ENCODE peak calls at places on chromosomes 4 and X, in six cellular contexts. One of them, this sample, is unnamed.

GRCh38 chr4:88791274-88791673 is 93.6 kb upstream of the NAP1L5 start:
- DNase-seq in left ventricle myocardium inferior: no peak
- DNase-seq in MCF 10A: peak
- DNase-seq in HFF-Myc: no peak
- DNase-seq in A549: peak
- DNase-seq in lower leg skin: no peak
- DNase-seq in this sample: no peak

GRCh38 chr4:119729815-119730643 is 101.4 kb upstream of the PDE5A start:
- DNase-seq in left ventricle myocardium inferior: no peak
- DNase-seq in MCF 10A: peak
- DNase-seq in HFF-Myc: peak
- DNase-seq in A549: peak
- DNase-seq in lower leg skin: no peak
- DNase-seq in this sample: no peak

GRCh38 chr4:104531390-104531789 is 36.7 kb upstream of the CXXC4 start:
- DNase-seq in left ventricle myocardium inferior: no peak
- DNase-seq in MCF 10A: no peak
- DNase-seq in HFF-Myc: no peak
- DNase-seq in A549: no peak
- DNase-seq in lower leg skin: no peak
- DNase-seq in this sample: no peak

GRCh38 chr4:176259330-176260090 is 9.5 kb downstream of the ASB5 start:
- DNase-seq in left ventricle myocardium inferior: no peak
- DNase-seq in MCF 10A: peak
- DNase-seq in HFF-Myc: no peak
- DNase-seq in A549: no peak
- DNase-seq in lower leg skin: no peak
- DNase-seq in this sample: no peak

GRCh38 chr4:182280439-182281111 is 37.4 kb downstream of the TENM3 start:
- DNase-seq in left ventricle myocardium inferior: no peak
- DNase-seq in MCF 10A: no peak
- DNase-seq in HFF-Myc: no peak
- DNase-seq in A549: no peak
- DNase-seq in lower leg skin: no peak
- DNase-seq in this sample: no peak

GRCh38 chr4:113784497-113785254 is 23.1 kb upstream of the CAMK2D start:
- DNase-seq in left ventricle myocardium inferior: no peak
- DNase-seq in MCF 10A: peak
- DNase-seq in HFF-Myc: peak
- DNase-seq in A549: peak
- DNase-seq in lower leg skin: no peak
- DNase-seq in this sample: no peak

GRCh38 chrX:103635436-103635835 is 6.7 kb downstream of the TCEAL1 start:
- DNase-seq in left ventricle myocardium inferior: no peak
- DNase-seq in MCF 10A: no peak
- DNase-seq in HFF-Myc: no peak
- DNase-seq in A549: no peak
- DNase-seq in lower leg skin: no peak
- DNase-seq in this sample: no peak

GRCh38 chr4:24657768-24658617 is 73.6 kb upstream of the DHX15 start:
- DNase-seq in left ventricle myocardium inferior: peak
- DNase-seq in MCF 10A: peak
- DNase-seq in HFF-Myc: no peak
- DNase-seq in A549: peak
- DNase-seq in lower leg skin: peak
- DNase-seq in this sample: no peak

GRCh38 chr4:82777857-82778525 is 20.6 kb downstream of the SCD5 start:
- DNase-seq in left ventricle myocardium inferior: no peak
- DNase-seq in MCF 10A: no peak
- DNase-seq in HFF-Myc: no peak
- DNase-seq in A549: no peak
- DNase-seq in lower leg skin: no peak
- DNase-seq in this sample: no peak

GRCh38 chrX:108736509-108737479 is at the start of gene IRS4:
- DNase-seq in left ventricle myocardium inferior: no peak
- DNase-seq in MCF 10A: no peak
- DNase-seq in HFF-Myc: no peak
- DNase-seq in A549: peak
- DNase-seq in lower leg skin: no peak
- DNase-seq in this sample: no peak

GRCh38 chrX:16464369-16464768 is 185.6 kb upstream of the S100G start:
- DNase-seq in left ventricle myocardium inferior: no peak
- DNase-seq in MCF 10A: no peak
- DNase-seq in HFF-Myc: no peak
- DNase-seq in A549: no peak
- DNase-seq in lower leg skin: no peak
- DNase-seq in this sample: no peak

GRCh38 chr4:158884280-158884679 is 115.5 kb downstream of the FNIP2 start:
- DNase-seq in left ventricle myocardium inferior: no peak
- DNase-seq in MCF 10A: peak
- DNase-seq in HFF-Myc: no peak
- DNase-seq in A549: no peak
- DNase-seq in lower leg skin: no peak
- DNase-seq in this sample: no peak

DNA sequence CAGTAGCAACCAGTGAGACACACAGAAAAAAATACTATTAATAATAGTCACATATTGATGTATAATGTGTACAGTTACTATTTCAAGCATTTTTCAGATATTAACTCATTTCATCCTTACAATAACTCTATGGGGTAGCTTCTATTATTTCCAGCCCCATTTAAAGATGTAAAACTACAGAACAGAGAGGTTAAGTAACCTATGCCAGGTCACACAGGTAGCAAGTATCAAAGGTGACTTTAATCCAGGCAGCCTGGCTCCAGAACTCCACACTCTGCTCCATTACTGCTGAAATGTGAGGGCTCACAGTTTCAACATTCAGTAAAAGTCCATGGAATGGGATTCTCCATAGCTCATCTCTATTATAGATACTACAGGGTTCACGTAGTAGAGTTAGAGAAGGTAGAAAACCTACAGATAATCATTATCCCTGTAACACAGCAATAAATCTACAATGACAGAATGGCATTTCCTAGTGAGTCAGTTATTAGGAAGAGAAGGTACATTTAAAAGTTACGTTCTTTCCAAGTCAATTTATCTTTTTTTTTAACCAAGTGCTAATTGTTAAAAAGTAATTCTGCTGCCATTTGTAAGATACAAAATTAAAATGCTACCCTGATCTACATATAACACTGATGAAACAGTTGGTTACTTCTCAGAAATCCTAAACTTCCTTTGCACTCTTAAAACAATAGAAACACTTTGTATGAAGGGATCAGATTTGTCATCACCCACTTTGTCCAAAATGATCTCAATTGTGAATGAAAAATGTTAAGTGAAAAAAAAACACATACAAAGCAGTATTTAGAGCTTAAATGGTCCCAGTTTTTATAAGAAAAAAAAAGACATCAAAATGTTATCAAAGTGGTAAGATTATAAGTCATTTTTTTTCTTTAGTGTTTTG is 18.7 kb downstream of the RELL1 start:
- DNase-seq in left ventricle myocardium inferior: no peak
- DNase-seq in MCF 10A: no peak
- DNase-seq in HFF-Myc: no peak
- DNase-seq in A549: no peak
- DNase-seq in lower leg skin: no peak
- DNase-seq in this sample: no peak
- TF ChIP-seq CTCF in left ventricle myocardium inferior: no peak
- TF ChIP-seq CTCF in MCF 10A: no peak
- TF ChIP-seq CTCF in HFF-Myc: no peak
- TF ChIP-seq CTCF in A549: no peak
- TF ChIP-seq CTCF in lower leg skin: no peak
- TF ChIP-seq CTCF in this sample: no peak

GRCh38 chrX:45842207-45842900 is 641.7 kb upstream of the DIPK2B start:
- DNase-seq in left ventricle myocardium inferior: no peak
- DNase-seq in MCF 10A: no peak
- DNase-seq in HFF-Myc: no peak
- DNase-seq in A549: no peak
- DNase-seq in lower leg skin: no peak
- DNase-seq in this sample: no peak

GRCh38 chrX:45846328-45846727 is 645.7 kb upstream of the DIPK2B start:
- DNase-seq in left ventricle myocardium inferior: no peak
- DNase-seq in MCF 10A: no peak
- DNase-seq in HFF-Myc: no peak
- DNase-seq in A549: no peak
- DNase-seq in lower leg skin: no peak
- DNase-seq in this sample: no peak

GRCh38 chrX:45843518-45843917 is 642.8 kb upstream of the DIPK2B start:
- DNase-seq in left ventricle myocardium inferior: no peak
- DNase-seq in MCF 10A: peak
- DNase-seq in HFF-Myc: no peak
- DNase-seq in A549: peak
- DNase-seq in lower leg skin: no peak
- DNase-seq in this sample: no peak

GRCh38 chrX:45842916-45843315 is 642.2 kb upstream of the DIPK2B start:
- DNase-seq in left ventricle myocardium inferior: no peak
- DNase-seq in MCF 10A: no peak
- DNase-seq in HFF-Myc: no peak
- DNase-seq in A549: no peak
- DNase-seq in lower leg skin: no peak
- DNase-seq in this sample: no peak

DNA sequence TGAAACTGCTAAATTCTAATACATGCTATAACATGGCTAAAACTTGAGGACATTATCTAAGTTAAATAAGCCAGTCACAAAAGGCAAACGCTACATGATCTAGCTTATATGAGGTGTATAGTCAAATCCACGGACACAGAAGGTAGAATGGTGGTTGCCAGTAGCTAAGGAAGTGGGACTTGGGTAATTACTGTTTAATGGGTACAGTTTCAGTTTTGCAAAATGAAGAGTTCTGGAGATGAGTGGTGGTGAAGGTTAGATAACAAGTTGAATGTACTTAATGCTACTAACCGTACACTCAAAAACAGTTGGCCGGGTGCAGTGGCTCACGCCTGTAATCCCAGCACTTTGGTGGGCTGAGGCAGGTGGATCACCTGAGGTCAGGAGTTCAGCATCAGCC is 644.5 kb upstream of the DIPK2B start:
- DNase-seq in left ventricle myocardium inferior: no peak
- DNase-seq in MCF 10A: no peak
- DNase-seq in HFF-Myc: no peak
- DNase-seq in A549: no peak
- DNase-seq in lower leg skin: no peak
- DNase-seq in this sample: no peak
- TF ChIP-seq CTCF in left ventricle myocardium inferior: no peak
- TF ChIP-seq CTCF in MCF 10A: no peak
- TF ChIP-seq CTCF in HFF-Myc: no peak
- TF ChIP-seq CTCF in A549: no peak
- TF ChIP-seq CTCF in lower leg skin: no peak
- TF ChIP-seq CTCF in this sample: no peak

GRCh38 chr4:101347267-101347556 is at the start of gene PPP3CA:
- DNase-seq in left ventricle myocardium inferior: no peak
- DNase-seq in MCF 10A: no peak
- DNase-seq in HFF-Myc: no peak
- DNase-seq in A549: no peak
- DNase-seq in lower leg skin: no peak
- DNase-seq in this sample: no peak
- TF ChIP-seq CTCF in left ventricle myocardium inferior: no peak
- TF ChIP-seq CTCF in MCF 10A: no peak
- TF ChIP-seq CTCF in HFF-Myc: no peak
- TF ChIP-seq CTCF in A549: no peak
- TF ChIP-seq CTCF in lower leg skin: no peak
- TF ChIP-seq CTCF in this sample: no peak

GRCh38 chr4:73964862-73965611 is 16.8 kb downstream of the PF4 start:
- DNase-seq in left ventricle myocardium inferior: no peak
- DNase-seq in MCF 10A: peak
- DNase-seq in HFF-Myc: no peak
- DNase-seq in A549: peak
- DNase-seq in lower leg skin: no peak
- DNase-seq in this sample: no peak
- TF ChIP-seq CTCF in left ventricle myocardium inferior: peak
- TF ChIP-seq CTCF in MCF 10A: no peak
- TF ChIP-seq CTCF in HFF-Myc: peak
- TF ChIP-seq CTCF in A549: no peak
- TF ChIP-seq CTCF in lower leg skin: no peak
- TF ChIP-seq CTCF in this sample: no peak

DNA sequence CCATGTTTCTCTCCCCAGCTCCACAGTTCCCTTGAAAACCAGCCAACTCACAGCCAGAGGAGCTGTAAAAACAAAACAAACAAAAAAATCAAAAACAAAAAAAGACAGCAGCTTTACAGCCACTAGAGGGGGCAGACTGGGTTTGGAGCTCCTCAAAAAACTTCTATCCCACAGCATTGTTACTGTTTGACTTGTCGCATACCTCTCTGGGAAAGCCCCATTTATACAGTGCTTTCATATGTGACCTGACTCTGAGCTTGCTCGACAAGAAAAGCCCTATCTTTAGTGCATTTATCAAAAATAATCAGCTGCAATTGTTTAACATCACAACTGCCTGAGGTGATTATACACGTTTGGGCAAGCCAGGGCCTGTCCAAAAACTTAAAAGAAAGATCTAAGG is 21.6 kb downstream of the TSPAN6 start:
- DNase-seq in left ventricle myocardium inferior: no peak
- DNase-seq in MCF 10A: peak
- DNase-seq in HFF-Myc: peak
- DNase-seq in A549: peak
- DNase-seq in lower leg skin: no peak
- DNase-seq in this sample: no peak
- TF ChIP-seq CTCF in left ventricle myocardium inferior: peak
- TF ChIP-seq CTCF in MCF 10A: peak
- TF ChIP-seq CTCF in HFF-Myc: peak
- TF ChIP-seq CTCF in A549: peak
- TF ChIP-seq CTCF in lower leg skin: no peak
- TF ChIP-seq CTCF in this sample: no peak

GRCh38 chrX:69387559-69388487 is 116.3 kb upstream of the NALF2 start:
- DNase-seq in left ventricle myocardium inferior: peak
- DNase-seq in MCF 10A: peak
- DNase-seq in HFF-Myc: no peak
- DNase-seq in A549: peak
- DNase-seq in lower leg skin: peak
- DNase-seq in this sample: peak
- TF ChIP-seq CTCF in left ventricle myocardium inferior: peak
- TF ChIP-seq CTCF in MCF 10A: peak
- TF ChIP-seq CTCF in HFF-Myc: peak
- TF ChIP-seq CTCF in A549: peak
- TF ChIP-seq CTCF in lower leg skin: no peak
- TF ChIP-seq CTCF in this sample: no peak

GRCh38 chr4:3668825-3669552 is 97.2 kb upstream of the ADRA2C start:
- DNase-seq in left ventricle myocardium inferior: no peak
- DNase-seq in MCF 10A: no peak
- DNase-seq in HFF-Myc: no peak
- DNase-seq in A549: no peak
- DNase-seq in lower leg skin: no peak
- DNase-seq in this sample: no peak
- TF ChIP-seq CTCF in left ventricle myocardium inferior: no peak
- TF ChIP-seq CTCF in MCF 10A: no peak
- TF ChIP-seq CTCF in HFF-Myc: no peak
- TF ChIP-seq CTCF in A549: no peak
- TF ChIP-seq CTCF in lower leg skin: no peak
- TF ChIP-seq CTCF in this sample: no peak

DNA sequence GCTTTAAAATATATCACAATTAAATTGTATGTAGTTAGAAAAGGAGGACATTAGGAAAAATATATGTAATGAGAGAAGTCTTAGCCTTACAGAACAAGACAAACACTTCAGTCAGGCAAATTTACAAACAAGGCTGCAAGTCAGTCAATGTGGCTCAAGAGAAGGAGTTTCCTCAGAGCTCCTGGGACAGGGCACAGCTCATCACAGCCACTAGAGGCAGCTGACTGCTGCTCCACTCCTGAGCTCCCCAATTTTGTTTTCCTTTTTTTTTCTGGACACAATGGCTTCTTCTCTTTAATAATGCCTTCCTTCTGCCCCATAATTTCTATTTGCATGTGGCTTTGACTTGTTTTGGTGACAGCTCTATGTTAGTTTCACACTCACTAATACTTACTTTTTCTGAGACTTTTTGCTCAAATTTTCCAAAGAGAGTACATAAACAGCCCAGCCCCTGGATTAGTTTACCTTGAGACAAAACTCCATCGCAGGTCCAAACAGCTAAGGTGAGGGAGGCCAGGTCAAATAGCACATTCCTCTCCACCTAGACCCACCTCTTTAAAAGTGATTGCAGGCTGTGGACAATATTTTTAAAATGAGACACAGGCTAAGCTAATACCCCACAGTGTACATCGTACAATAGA is 850.4 kb upstream of the FRG1 start:
- DNase-seq in left ventricle myocardium inferior: no peak
- DNase-seq in MCF 10A: peak
- DNase-seq in HFF-Myc: no peak
- DNase-seq in A549: peak
- DNase-seq in lower leg skin: no peak
- DNase-seq in this sample: no peak
- TF ChIP-seq CTCF in left ventricle myocardium inferior: peak
- TF ChIP-seq CTCF in MCF 10A: peak
- TF ChIP-seq CTCF in HFF-Myc: peak
- TF ChIP-seq CTCF in A549: peak
- TF ChIP-seq CTCF in lower leg skin: no peak
- TF ChIP-seq CTCF in this sample: no peak

This sample was measured in activated B cell treated with CpG ODN at 0.5 μM for 24 hours.